ENCODE peak calls at places on chromosomes 7 and 10, in eight cellular contexts. F is endothelial cell; P is activated CD8-positive, alpha-beta memory T cell treated with anti-CD3 and anti-CD28 coated beads, Interleukin-2, amount 50 U/mL, for 4 hours; T is stimulated activated CD8-positive, alpha-beta memory T cell treated with anti-CD3 and anti-CD28 coated beads, Interleukin-15, amount 100 ng/mL, for 24 hours; V is tibial artery; N is stimulated activated naive CD8-positive, alpha-beta T cell treated with anti-CD3 and anti-CD28 coated beads, Interleukin-15, Interleukin-2, amounts not matched to agents 100 U/mL and 50 U/mL, for 24 hours; O is bronchial epithelial cell; L is Panc1. Y is an unnamed sample.

GRCh38 chr7:65731562-65732035 is 141.3 kb upstream of the VKORC1L1 start:
- DNase-seq in F (peak), P (no peak), T (no peak), V (no peak), N (peak), O (peak), L (no peak), Y (no peak)

GRCh38 chr7:42227523-42227922 is 9.5 kb downstream of the GLI3 start:
- DNase-seq in F (peak), P (no peak), T (no peak), V (no peak), N (peak), O (peak), L (no peak), Y (no peak)

GRCh38 chr10:72251635-72252034 is 22.1 kb upstream of the DDIT4 start:
- DNase-seq in F (no peak), P (no peak), T (no peak), V (no peak), N (no peak), O (no peak), L (no peak), Y (no peak)

GRCh38 chr10:49613882-49614241 is at the start of gene CHAT:
- DNase-seq in F (no peak), P (no peak), T (no peak), V (no peak), N (no peak), O (no peak), L (no peak), Y (no peak)

GRCh38 chr10:78905940-78906308 is 162.8 kb upstream of the ZMIZ1 start:
- DNase-seq in F (no peak), P (no peak), T (no peak), V (no peak), N (no peak), O (no peak), L (no peak), Y (peak)

GRCh38 chr7:20064974-20065862 is 152.0 kb downstream of the MACC1 start:
- DNase-seq in F (no peak), P (no peak), T (no peak), V (no peak), N (peak), O (no peak), L (no peak), Y (no peak)

GRCh38 chr10:63421591-63421990 is 44.2 kb downstream of the JMJD1C start:
- DNase-seq in F (no peak), P (no peak), T (no peak), V (no peak), N (no peak), O (no peak), L (no peak), Y (no peak)

GRCh38 chr7:7254908-7255307 is 72.6 kb downstream of the C1GALT1 start:
- DNase-seq in F (no peak), P (no peak), T (no peak), V (no peak), N (no peak), O (no peak), L (no peak), Y (no peak)

GRCh38 chr7:98930921-98931320 is 52.6 kb downstream of the TRRAP start:
- DNase-seq in F (no peak), P (no peak), T (no peak), V (no peak), N (no peak), O (peak), L (no peak), Y (no peak)

GRCh38 chr7:158827411-158828342 is 1.6 kb downstream of the ESYT2 start:
- DNase-seq in F (no peak), P (no peak), T (no peak), V (no peak), N (peak), O (peak), L (no peak), Y (no peak)

GRCh38 chr7:43467406-43467805 is 115.5 kb upstream of the STK17A start:
- DNase-seq in F (no peak), P (no peak), T (no peak), V (no peak), N (no peak), O (peak), L (no peak), Y (no peak)

GRCh38 chr7:46932656-46933424 is 649.1 kb downstream of the TNS3 start:
- DNase-seq in F (no peak), P (no peak), T (no peak), V (peak), N (no peak), O (peak), L (peak), Y (peak)

GRCh38 chr7:126605056-126605455 is 647.7 kb downstream of the GRM8 start:
- DNase-seq in F (no peak), P (no peak), T (no peak), V (no peak), N (no peak), O (no peak), L (no peak), Y (no peak)

GRCh38 chr7:26197153-26198115 is 3.1 kb downstream of the HNRNPA2B1 start:
- DNase-seq in F (no peak), P (no peak), T (no peak), V (no peak), N (no peak), O (no peak), L (no peak), Y (no peak)

GRCh38 chr10:31929986-31930675 is 1.5 kb upstream of the ARHGAP12 start:
- DNase-seq in F (no peak), P (no peak), T (no peak), V (no peak), N (no peak), O (no peak), L (no peak), Y (no peak)

GRCh38 chr10:29830526-29831512 is 196.0 kb upstream of the SVIL start:
- DNase-seq in F (no peak), P (no peak), T (no peak), V (no peak), N (no peak), O (no peak), L (no peak), Y (no peak)

GRCh38 chr10:93746844-93747284 is 10.9 kb upstream of the LGI1 start:
- DNase-seq in F (peak), P (no peak), T (no peak), V (peak), N (no peak), O (peak), L (peak), Y (no peak)

GRCh38 chr7:135385209-135385608 is 124.7 kb downstream of the CNOT4 start:
- DNase-seq in F (no peak), P (no peak), T (no peak), V (no peak), N (no peak), O (peak), L (no peak), Y (peak)

GRCh38 chr7:34385385-34385784 is 272.6 kb upstream of the NPSR1 start:
- DNase-seq in F (no peak), P (no peak), T (no peak), V (no peak), N (no peak), O (peak), L (no peak), Y (no peak)

GRCh38 chr10:32786968-32787367 is 171.1 kb downstream of the ITGB1 start:
- DNase-seq in F (no peak), P (no peak), T (no peak), V (no peak), N (no peak), O (no peak), L (no peak), Y (no peak)

GRCh38 chr7:26705567-26705966 is 158.8 kb downstream of the SKAP2 start:
- DNase-seq in F (no peak), P (no peak), T (no peak), V (no peak), N (no peak), O (peak), L (peak), Y (no peak)

GRCh38 chr10:100746413-100746931 is 1.1 kb downstream of the PAX2 start:
- DNase-seq in F (no peak), P (no peak), T (no peak), V (no peak), N (no peak), O (no peak), L (no peak), Y (no peak)

GRCh38 chr10:68233045-68233444 is 1.1 kb upstream of the ATOH7 start:
- DNase-seq in F (no peak), P (no peak), T (no peak), V (no peak), N (no peak), O (no peak), L (no peak), Y (no peak)

GRCh38 chr7:100604976-100605911 is 3.1 kb downstream of the PCOLCE start:
- DNase-seq in F (peak), P (no peak), T (no peak), V (no peak), N (peak), O (peak), L (no peak), Y (peak)

Y was measured in uterus.